ENCODE peak calls at places on chromosome X, in seven cellular contexts. F is heart left ventricle, V is cardiac muscle cell, L is upper lobe of right lung, R is mammary epithelial cell, C is tibial artery, G is lower lobe of right lung. P is an unnamed sample.

GRCh38 chrX:111386884-111387283 is 25.1 kb downstream of the DCX start:
- DNase-seq in L (no peak), G (no peak), V (no peak), F (no peak), R (no peak), C (no peak), P (peak; percentile 0)

GRCh38 chrX:67543818-67544217 is at the start of gene AR:
- DNase-seq in R (no peak), G (peak; percentile 66), F (peak; percentile 81), C (peak; percentile 78), V (peak; percentile 55), L (peak; percentile 83), P (peak; percentile 8)

GRCh38 chrX:19382500-19383145 is 38.9 kb downstream of the PDHA1 start:
- DNase-seq in F (peak; percentile 44), L (peak; percentile 72), V (peak; percentile 50), C (no peak), G (peak; percentile 62), R (peak; percentile 6), P (peak; percentile 29)

GRCh38 chrX:74523870-74524735 is 90.3 kb downstream of the RLIM start:
- DNase-seq in G (no peak), F (no peak), V (no peak), R (peak; percentile 29), C (no peak), L (no peak), P (peak; percentile 21)

GRCh38 chrX:100648601-100649417 is 4.8 kb downstream of the SRPX2 start:
- DNase-seq in G (no peak), R (no peak), V (peak; percentile 81), C (no peak), F (peak; percentile 33), L (no peak), P (peak; percentile 54)

GRCh38 chrX:72360326-72360725 is 54.6 kb upstream of the CITED1 start:
- DNase-seq in C (no peak), G (no peak), F (no peak), V (no peak), L (no peak), R (no peak), P (no peak)

GRCh38 chrX:100477949-100478348 is 67.9 kb upstream of the PCDH19 start:
- DNase-seq in R (no peak), V (no peak), C (peak; percentile 28), G (no peak), L (no peak), F (peak; percentile 20), P (no peak)

GRCh38 chrX:97167333-97167732 is 283.6 kb downstream of the RPA4 start:
- DNase-seq in C (no peak), V (no peak), G (no peak), R (no peak), L (no peak), F (no peak), P (no peak)

GRCh38 chrX:13092455-13092941 is 48.1 kb upstream of the FAM9C start:
- DNase-seq in G (peak; percentile 72), L (peak; percentile 74), R (no peak), V (no peak), C (no peak), F (no peak), P (no peak)

GRCh38 chrX:39012561-39013209 is 211.4 kb downstream of the MID1IP1 start:
- DNase-seq in F (no peak), G (no peak), L (no peak), V (peak; percentile 12), C (no peak), R (no peak), P (no peak)

GRCh38 chrX:32966956-32967355 is 244.4 kb downstream of the DMD start:
- DNase-seq in L (no peak), V (no peak), C (no peak), F (no peak), R (no peak), G (no peak), P (no peak)

GRCh38 chrX:132426695-132427281 is 62.0 kb downstream of the MBNL3 start:
- DNase-seq in R (peak; percentile 57), F (no peak), C (no peak), G (no peak), L (no peak), V (peak; percentile 68), P (peak; percentile 63)

GRCh38 chrX:40167240-40168182 is 69.8 kb upstream of the BCOR start:
- DNase-seq in V (no peak), R (no peak), G (no peak), C (no peak), F (no peak), L (no peak), P (no peak)

GRCh38 chrX:17174671-17175070 is 200.3 kb upstream of the NHS start:
- DNase-seq in V (no peak), G (no peak), L (no peak), R (no peak), C (no peak), F (peak; percentile 82), P (no peak)

GRCh38 chrX:10441464-10441863 is 178.9 kb downstream of the MID1 start:
- DNase-seq in C (no peak), L (no peak), R (no peak), G (no peak), V (no peak), F (no peak), P (no peak)

GRCh38 chrX:17812763-17813162 is 48.3 kb downstream of the RAI2 start:
- DNase-seq in V (peak; percentile 7), C (no peak), L (no peak), R (no peak), F (no peak), G (no peak), P (peak; percentile 1)

GRCh38 chrX:13647709-13648212 is 5.2 kb upstream of the TCEANC start:
- DNase-seq in F (peak; percentile 68), G (peak; percentile 69), R (no peak), L (peak; percentile 58), C (peak; percentile 45), V (peak; percentile 74), P (no peak)

GRCh38 chrX:118633530-118633929 is 93.9 kb upstream of the IL13RA1 start:
- DNase-seq in C (no peak), F (no peak), V (no peak), L (no peak), R (no peak), G (no peak), P (no peak)

GRCh38 chrX:75784689-75785491 is at the start of gene MAGEE2:
- DNase-seq in C (no peak), R (no peak), V (no peak), G (peak; percentile 41), L (no peak), F (no peak), P (no peak)

GRCh38 chrX:29231800-29232199 is 644.6 kb downstream of the IL1RAPL1 start:
- DNase-seq in G (no peak), C (no peak), R (no peak), F (no peak), L (no peak), V (peak; percentile 15), P (peak; percentile 2)

GRCh38 chrX:84187501-84188319 is at the start of gene RPS6KA6:
- DNase-seq in F (peak; percentile 21), C (peak; percentile 31), L (peak; percentile 64), V (no peak), R (peak; percentile 25), G (peak; percentile 39), P (no peak)

GRCh38 chrX:46381630-46382029 is 163.6 kb downstream of the ZNF674 start:
- DNase-seq in G (no peak), L (no peak), C (no peak), F (no peak), V (peak; percentile 32), R (peak; percentile 11), P (peak; percentile 33)

GRCh38 chrX:111402378-111402777 is 9.6 kb downstream of the DCX start:
- DNase-seq in G (no peak), R (no peak), F (no peak), C (no peak), V (no peak), L (no peak), P (no peak)

DNA sequence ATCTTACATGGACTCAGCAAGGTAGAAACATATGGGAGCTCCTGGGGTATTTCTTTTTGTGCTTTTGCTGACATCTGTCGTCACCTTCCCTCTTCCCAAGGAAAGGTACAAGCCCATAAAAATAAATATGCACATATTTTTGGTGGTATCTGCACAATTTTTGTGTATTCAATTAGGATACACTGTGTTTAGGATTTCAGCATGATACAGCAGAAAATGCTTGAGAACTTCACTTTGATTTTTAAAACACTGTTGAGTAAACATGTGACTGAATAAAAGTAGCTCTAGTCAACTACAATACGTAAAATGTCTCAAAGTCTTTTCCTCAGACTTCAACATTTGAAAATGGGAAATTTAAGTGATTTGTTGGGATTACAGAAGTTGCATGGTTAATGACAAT is 99.4 kb upstream of the SPANXC start:
- DNase-seq in L (no peak), V (no peak), F (no peak), R (no peak), C (no peak), G (no peak), P (no peak)
- H3K27me3 ChIP-seq in L (no peaks in the 10 kb centered on the region), V (no peaks in the 10 kb centered on the region), F (no peaks in the 10 kb centered on the region), R (no peaks in the 10 kb centered on the region), C (no peaks in the 10 kb centered on the region), G (no peaks in the 10 kb centered on the region), P (no peaks in the 10 kb centered on the region)

GRCh38 chrX:153688071-153688470 is 345 bp downstream of the SLC6A8 start:
- DNase-seq in L (no peak), G (no peak), C (no peak), F (peak; percentile 16), V (no peak), R (no peak), P (no peak)
- H3K27me3 ChIP-seq in L (no peaks in the 10 kb centered on the region), G (no peaks in the 10 kb centered on the region), C (no peaks in the 10 kb centered on the region), F (no peaks in the 10 kb centered on the region), V (no peaks in the 10 kb centered on the region), R (no peaks in the 10 kb centered on the region), P (no peaks in the 10 kb centered on the region)

DNA sequence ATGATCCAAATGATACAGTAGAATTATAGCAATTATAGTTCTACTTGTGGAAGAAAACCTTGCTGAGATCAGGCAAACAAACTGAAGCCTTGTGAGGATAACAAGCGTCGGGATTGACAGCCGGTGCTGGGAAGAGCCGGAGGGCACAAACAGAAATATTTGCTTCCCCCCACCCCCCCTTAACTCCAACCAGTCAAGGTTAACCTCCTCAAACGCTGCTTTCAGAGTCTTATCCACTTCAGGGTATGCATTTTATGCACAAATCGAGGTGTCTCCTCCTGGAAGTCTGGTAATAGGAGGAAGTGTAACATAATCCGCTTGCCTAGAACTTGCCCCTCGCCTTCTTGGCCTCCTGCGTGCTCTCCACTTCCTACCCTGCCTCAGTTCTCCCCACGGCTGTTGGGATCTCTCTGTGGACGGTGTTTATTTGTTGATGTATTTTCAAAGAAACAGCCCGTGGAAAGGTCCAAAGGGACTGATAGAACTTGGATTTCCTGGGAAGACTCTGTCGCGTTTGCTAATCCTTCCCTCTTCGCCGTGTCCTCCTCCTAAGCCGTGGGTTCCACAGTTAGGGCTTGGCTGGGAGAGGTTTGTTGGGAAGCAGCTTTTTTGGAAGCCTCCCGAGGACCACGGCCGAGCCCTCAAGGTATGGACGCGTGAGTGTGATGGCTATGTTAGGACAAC is 4.1 kb upstream of the ARX start:
- DNase-seq in L (no peak), R (no peak), G (no peak), F (no peak), C (no peak), V (no peak), P (no peak)
- H3K27me3 ChIP-seq in L (peaks cover 84% of the 10 kb centered on the region), R (peaks cover 16% of the 10 kb centered on the region), G (peaks cover 88% of the 10 kb centered on the region), F (peaks cover 76% of the 10 kb centered on the region), C (peaks cover 70% of the 10 kb centered on the region), V (peaks cover 100% of the 10 kb centered on the region), P (peaks cover 38% of the 10 kb centered on the region)

DNA sequence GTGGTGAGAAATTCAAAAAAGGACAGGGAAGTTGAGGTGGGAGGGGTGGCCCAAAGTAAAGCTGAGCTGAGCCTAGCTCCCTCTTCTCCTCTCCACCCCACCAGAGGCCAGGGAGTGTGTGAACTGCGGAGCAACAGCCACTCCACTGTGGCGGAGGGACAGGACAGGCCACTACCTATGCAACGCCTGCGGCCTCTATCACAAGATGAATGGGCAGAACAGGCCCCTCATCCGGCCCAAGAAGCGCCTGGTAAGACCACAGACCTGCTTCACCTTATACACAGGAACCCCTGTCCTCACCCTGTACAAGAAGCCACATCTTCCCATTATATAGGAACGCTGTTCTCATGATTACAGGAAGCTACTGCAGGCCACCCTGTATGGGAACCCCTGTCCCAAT is 5.8 kb downstream of the GATA1 start:
- DNase-seq in F (no peak), C (no peak), R (no peak), V (no peak), L (no peak), G (no peak), P (no peak)
- H3K27me3 ChIP-seq in F (peaks cover 4% of the 10 kb centered on the region), C (no peaks in the 10 kb centered on the region), R (no peaks in the 10 kb centered on the region), V (no peaks in the 10 kb centered on the region), L (no peaks in the 10 kb centered on the region), G (no peaks in the 10 kb centered on the region), P (no peaks in the 10 kb centered on the region)

P was measured in bronchial epithelial cell.